ENCODE peak calls at places on chromosomes 13 and 19, in eight cellular contexts. A, K, Q, N, Y, B, O and L are unnamed samples.
A peak's percentile ranks its signal among the peaks of the same experiment; 100 is the strongest.

GRCh38 chr19:13906525-13906904 is 514 bp downstream of the CC2D1A start:
- DNase-seq in B (no peak), O (peak; percentile 56), N (peak; percentile 82), K (peak; percentile 58), A (no peak), Y (no peak), Q (no peak), L (no peak)

GRCh38 chr19:47663435-47663910 is 49.7 kb upstream of the EHD2 start:
- DNase-seq in B (no peak), Y (no peak), A (no peak), O (no peak), Q (no peak), N (no peak), K (peak; percentile 14), L (no peak)

GRCh38 chr13:21528616-21529015 is 69.5 kb upstream of the ZDHHC20 start:
- DNase-seq in K (no peak), A (no peak), N (no peak), Q (no peak), B (no peak), Y (no peak), O (no peak), L (no peak)

GRCh38 chr13:52809310-52809769 is 39.1 kb downstream of the PCDH8 start:
- DNase-seq in K (peak; percentile 80), A (peak; percentile 68), O (peak; percentile 93), B (no peak), N (peak; percentile 61), Q (peak; percentile 35), Y (peak; percentile 61), L (no peak)

GRCh38 chr13:74555291-74556001 is 421.2 kb upstream of the KLF12 start:
- DNase-seq in B (no peak), A (no peak), N (no peak), O (peak; percentile 74), Q (no peak), Y (no peak), K (no peak), L (no peak)

GRCh38 chr13:73647417-73647816 is 486.8 kb downstream of the KLF12 start:
- DNase-seq in B (no peak), Q (no peak), N (no peak), A (no peak), O (no peak), Y (no peak), K (no peak), L (no peak)

GRCh38 chr19:46904114-46905060 is 43.6 kb downstream of the ARHGAP35 start:
- DNase-seq in O (peak; percentile 42), Q (no peak), B (peak; percentile 72), A (no peak), Y (no peak), N (no peak), K (no peak), L (peak; percentile 53)

GRCh38 chr19:38263696-38264485 is 482 bp upstream of the SPINT2 start:
- DNase-seq in Q (no peak), K (peak; percentile 35), O (peak; percentile 44), B (no peak), N (peak; percentile 96), A (peak; percentile 78), Y (peak; percentile 80), L (no peak)

GRCh38 chr19:11574689-11575088 is 2.8 kb downstream of the ACP5 start:
- DNase-seq in K (no peak), B (no peak), Y (no peak), Q (no peak), A (no peak), O (no peak), N (no peak), L (no peak)

GRCh38 chr19:40616941-40617340 is 15.8 kb downstream of the LTBP4 start:
- DNase-seq in B (no peak), Y (no peak), A (no peak), K (no peak), O (no peak), Q (no peak), N (no peak), L (no peak)

GRCh38 chr13:26568132-26568815 is 10.8 kb downstream of the WASF3 start:
- DNase-seq in K (no peak), O (no peak), N (no peak), B (no peak), Q (no peak), A (no peak), Y (no peak), L (no peak)

GRCh38 chr19:49718511-49718910 is 27.6 kb downstream of the CPT1C start:
- DNase-seq in N (no peak), Y (no peak), O (no peak), B (no peak), A (no peak), Q (no peak), K (no peak), L (no peak)

GRCh38 chr19:456547-457110 is 4.2 kb downstream of the SHC2 start:
- DNase-seq in O (no peak), K (no peak), Q (no peak), N (no peak), Y (no peak), B (no peak), A (no peak), L (no peak)

GRCh38 chr13:34943675-34944634 is 1.9 kb downstream of the NBEA start:
- DNase-seq in K (no peak), Y (no peak), N (no peak), Q (no peak), A (no peak), O (peak; percentile 21), B (no peak), L (no peak)

GRCh38 chr13:33284916-33285315 is 639 bp downstream of the STARD13 start:
- DNase-seq in B (no peak), O (no peak), A (no peak), N (no peak), Y (no peak), K (peak; percentile 17), Q (no peak), L (no peak)

GRCh38 chr13:33286143-33286542 is 588 bp upstream of the STARD13 start:
- DNase-seq in Y (no peak), A (no peak), N (no peak), K (no peak), Q (no peak), B (no peak), O (no peak), L (no peak)

GRCh38 chr13:33284016-33284415 is 1.5 kb downstream of the STARD13 start:
- DNase-seq in A (no peak), B (no peak), N (no peak), O (no peak), Y (no peak), Q (no peak), K (no peak), L (no peak)

GRCh38 chr13:33287142-33287882 is 1.8 kb upstream of the STARD13 start:
- DNase-seq in Y (no peak), K (no peak), N (no peak), Q (no peak), O (no peak), B (no peak), A (no peak), L (no peak)

DNA sequence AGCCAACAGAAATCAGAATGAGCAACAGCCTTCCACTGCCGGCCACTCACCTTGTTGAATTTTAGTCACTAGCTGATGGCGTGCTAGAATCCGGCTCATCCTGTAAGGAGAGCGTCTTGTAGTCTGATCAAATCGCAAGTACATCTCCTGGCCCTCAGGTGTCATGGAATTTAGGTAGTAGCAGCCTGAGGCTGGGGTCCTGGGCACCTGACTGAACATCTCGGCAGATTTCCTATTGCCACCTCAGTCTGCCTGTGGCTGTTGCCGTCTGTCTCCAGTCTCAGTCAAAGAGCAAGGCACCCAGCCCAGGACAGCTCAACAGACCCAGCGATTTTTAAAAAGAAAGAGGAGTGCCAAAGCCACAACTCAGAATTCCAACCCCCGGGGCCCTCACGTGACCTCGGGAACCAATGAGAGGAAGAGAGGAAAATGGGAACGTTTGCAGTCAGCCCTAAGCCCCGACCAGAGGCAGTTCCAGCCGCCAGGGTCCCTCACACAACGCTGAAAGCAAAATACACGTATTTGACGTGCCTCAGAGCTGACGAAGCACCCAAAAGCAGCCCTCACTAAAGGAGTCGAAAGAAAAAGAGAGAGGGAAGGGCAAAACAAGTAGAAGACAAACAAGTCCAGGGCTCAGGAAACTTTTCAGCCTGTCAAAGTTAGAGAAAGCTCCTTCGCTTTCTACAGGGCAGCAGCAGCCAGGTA is at the start of gene STARD13:
- DNase-seq in Y (peak; percentile 74), O (peak; percentile 51), A (peak; percentile 78), K (peak; percentile 92), B (peak; percentile 98), Q (peak; percentile 16), N (peak; percentile 93), L (peak; percentile 97)
- H3K4me3 ChIP-seq in Y (peak within 1 kb of the TSS; percentile 33), O (peak within 1 kb of the TSS; percentile 66), A (peak within 1 kb of the TSS; percentile 51), K (peak within 1 kb of the TSS; percentile 84), B (peak within 1 kb of the TSS; percentile 60), Q (peak within 1 kb of the TSS; percentile 70), N (peak within 1 kb of the TSS; percentile 56), L (peak within 1 kb of the TSS; percentile 67)

DNA sequence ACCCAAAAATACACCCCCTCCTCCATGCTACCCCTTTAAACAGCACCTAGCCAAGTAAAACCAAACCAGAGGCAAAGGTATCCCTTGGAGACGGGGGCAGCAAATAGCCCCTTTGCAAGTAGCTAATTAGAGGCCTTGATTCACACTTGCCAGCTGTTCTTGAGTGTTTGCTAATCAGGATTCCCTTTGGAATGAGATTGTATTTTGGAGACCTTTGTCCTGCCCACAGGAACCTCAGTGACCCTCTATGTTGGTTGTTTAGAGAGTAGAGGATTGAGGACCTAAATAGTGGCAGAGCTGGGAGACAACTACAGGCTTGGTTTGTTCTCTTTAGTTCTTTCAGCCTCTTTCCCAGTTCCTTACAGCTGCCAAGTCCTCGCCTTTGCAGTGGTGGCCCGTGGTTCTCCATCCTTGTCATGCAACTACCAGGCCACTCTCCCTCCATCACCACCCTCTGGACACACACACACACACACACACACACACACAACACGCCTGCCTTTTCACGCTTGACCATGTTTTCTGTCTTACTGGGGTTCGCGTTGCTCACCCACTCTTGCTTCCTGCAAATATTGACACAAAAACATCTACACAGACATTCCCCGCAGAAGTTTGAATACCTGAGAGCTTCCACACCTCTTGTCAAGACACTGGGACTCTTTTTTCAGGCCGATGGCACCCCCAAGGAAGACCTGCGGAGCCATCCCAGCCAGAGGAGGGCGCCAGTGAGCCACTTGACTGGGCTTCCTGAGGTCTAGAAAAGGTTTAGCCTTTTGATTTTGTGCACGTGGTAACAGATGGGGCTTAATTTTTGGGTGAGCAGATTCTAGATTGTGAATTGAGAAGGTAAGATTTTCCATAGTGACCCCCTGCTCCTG is 80.0 kb upstream of the GPR183 start:
- DNase-seq in A (peak; percentile 29), Y (peak; percentile 31), K (peak; percentile 35), Q (peak; percentile 66), B (no peak), N (peak; percentile 80), O (peak; percentile 58), L (no peak)
- TF ChIP-seq EP300 in A (no peak), Y (no peak), K (no peak), Q (no peak), B (no peak), N (no peak), O (no peak), L (no peak)

DNA sequence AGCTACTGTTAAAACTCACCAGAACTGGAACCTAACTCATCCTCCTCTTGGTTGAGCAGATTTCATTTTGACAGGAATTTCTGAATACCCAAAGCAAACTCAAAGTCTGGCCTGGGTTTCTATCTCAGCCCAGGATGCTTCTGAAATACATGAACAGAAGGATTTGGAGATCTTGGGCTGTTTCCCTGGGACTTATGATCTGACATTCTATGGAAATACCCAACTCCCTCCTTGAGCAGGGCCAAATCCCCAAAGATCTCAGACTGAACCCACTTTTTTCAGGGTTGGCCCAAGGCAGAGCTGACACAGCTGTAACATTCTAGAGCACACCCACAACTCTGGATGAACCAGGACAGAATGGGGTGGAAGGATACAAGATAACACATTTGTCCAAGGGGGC is 1.1 kb upstream of the ITM2B start:
- DNase-seq in N (no peak), A (no peak), O (no peak), Y (no peak), B (no peak), K (no peak), Q (no peak), L (no peak)
- H3K4me3 ChIP-seq in N (no peak overlapping the region), A (no peak overlapping the region), O (no peak overlapping the region), Y (no peak overlapping the region), B (no peak overlapping the region), K (peak overlapping the region; percentile 99), Q (no peak overlapping the region), L (no peak overlapping the region)

GRCh38 chr13:30133976-30134375 is 173.4 kb downstream of the KATNAL1 start:
- DNase-seq in O (no peak), A (no peak), N (no peak), Y (no peak), K (no peak), B (no peak), Q (no peak), L (no peak)
- TF ChIP-seq EP300 in O (no peak), A (no peak), N (no peak), Y (no peak), K (no peak), B (no peak), Q (no peak), L (no peak)